ENCODE peak calls at places on chromosome 17, in ten cellular contexts. H is hepatocyte, B is heart right ventricle, J is osteoblast, X is AG04450, C is fibroblast of the aortic adventitia, E is H1, V is pancreas, Y is AG10803, S is heart left ventricle. L is an unnamed sample.

GRCh38 chr17:75078097-75079022 is 9.4 kb upstream of the SLC16A5 start:
- DNase-seq in H (peak), B (no peak), J (peak), X (peak), C (peak), E (no peak), V (no peak), Y (peak), S (no peak), L (peak)

GRCh38 chr17:72614871-72615626 is 477.4 kb downstream of the SLC39A11 start:
- DNase-seq in H (peak), B (no peak), J (peak), X (no peak), C (peak), E (no peak), V (peak), Y (peak), S (no peak), L (peak)

GRCh38 chr17:79034931-79035485 is 11.0 kb downstream of the C1QTNF1 start:
- DNase-seq in H (no peak), B (no peak), J (peak), X (no peak), C (no peak), E (no peak), V (no peak), Y (no peak), S (no peak), L (no peak)

GRCh38 chr17:45135978-45136791 is 698 bp downstream of the ACBD4 start:
- DNase-seq in H (no peak), B (no peak), J (peak), X (no peak), C (no peak), E (no peak), V (peak), Y (no peak), S (peak), L (no peak)

GRCh38 chr17:78113804-78114785 is 14.5 kb downstream of the TMC6 start:
- DNase-seq in H (no peak), B (no peak), J (peak), X (no peak), C (no peak), E (no peak), V (peak), Y (peak), S (no peak), L (no peak)

GRCh38 chr17:73419896-73420295 is 108.1 kb upstream of the CDC42EP4 start:
- DNase-seq in H (no peak), B (no peak), J (peak), X (no peak), C (no peak), E (no peak), V (no peak), Y (no peak), S (no peak), L (no peak)

GRCh38 chr17:78618264-78619066 is 41.3 kb upstream of the DNAH17 start:
- DNase-seq in H (no peak), B (peak), J (peak), X (no peak), C (peak), E (no peak), V (no peak), Y (no peak), S (no peak), L (no peak)

GRCh38 chr17:36127882-36128369 is 24.3 kb downstream of the CCL4 start:
- DNase-seq in H (no peak), B (no peak), J (no peak), X (no peak), C (no peak), E (no peak), V (no peak), Y (no peak), S (no peak), L (no peak)

GRCh38 chr17:80981062-80981902 is 10.4 kb upstream of the CHMP6 start:
- DNase-seq in H (peak), B (peak), J (peak), X (no peak), C (no peak), E (peak), V (peak), Y (no peak), S (peak), L (no peak)

GRCh38 chr17:39739020-39739884 is 1.5 kb downstream of the GRB7 start:
- DNase-seq in H (peak), B (no peak), J (peak), X (no peak), C (no peak), E (peak), V (peak), Y (peak), S (no peak), L (peak)

GRCh38 chr17:28912281-28912937 is 9.5 kb upstream of the DHRS13 start:
- DNase-seq in H (no peak), B (no peak), J (no peak), X (no peak), C (no peak), E (peak), V (no peak), Y (no peak), S (no peak), L (no peak)
- TF ChIP-seq CTCF in H (peak), B (no peak), J (peak), X (peak), C (peak), E (peak), V (peak), Y (peak), S (no peak), L (peak)

GRCh38 chr17:50765454-50766221 is 1.7 kb downstream of the ANKRD40CL start:
- DNase-seq in H (no peak), B (no peak), J (no peak), X (no peak), C (no peak), E (no peak), V (no peak), Y (no peak), S (no peak), L (no peak)

GRCh38 chr17:50767030-50767429 is 288 bp downstream of the ANKRD40CL start:
- DNase-seq in H (no peak), B (no peak), J (no peak), X (no peak), C (no peak), E (peak), V (no peak), Y (no peak), S (no peak), L (no peak)

GRCh38 chr17:50767446-50767845 is at the start of gene ANKRD40CL:
- DNase-seq in H (no peak), B (no peak), J (no peak), X (no peak), C (no peak), E (peak), V (no peak), Y (no peak), S (no peak), L (no peak)

GRCh38 chr17:50764860-50765259 is 2.5 kb downstream of the ANKRD40CL start:
- DNase-seq in H (no peak), B (no peak), J (no peak), X (no peak), C (no peak), E (no peak), V (no peak), Y (no peak), S (no peak), L (no peak)

DNA sequence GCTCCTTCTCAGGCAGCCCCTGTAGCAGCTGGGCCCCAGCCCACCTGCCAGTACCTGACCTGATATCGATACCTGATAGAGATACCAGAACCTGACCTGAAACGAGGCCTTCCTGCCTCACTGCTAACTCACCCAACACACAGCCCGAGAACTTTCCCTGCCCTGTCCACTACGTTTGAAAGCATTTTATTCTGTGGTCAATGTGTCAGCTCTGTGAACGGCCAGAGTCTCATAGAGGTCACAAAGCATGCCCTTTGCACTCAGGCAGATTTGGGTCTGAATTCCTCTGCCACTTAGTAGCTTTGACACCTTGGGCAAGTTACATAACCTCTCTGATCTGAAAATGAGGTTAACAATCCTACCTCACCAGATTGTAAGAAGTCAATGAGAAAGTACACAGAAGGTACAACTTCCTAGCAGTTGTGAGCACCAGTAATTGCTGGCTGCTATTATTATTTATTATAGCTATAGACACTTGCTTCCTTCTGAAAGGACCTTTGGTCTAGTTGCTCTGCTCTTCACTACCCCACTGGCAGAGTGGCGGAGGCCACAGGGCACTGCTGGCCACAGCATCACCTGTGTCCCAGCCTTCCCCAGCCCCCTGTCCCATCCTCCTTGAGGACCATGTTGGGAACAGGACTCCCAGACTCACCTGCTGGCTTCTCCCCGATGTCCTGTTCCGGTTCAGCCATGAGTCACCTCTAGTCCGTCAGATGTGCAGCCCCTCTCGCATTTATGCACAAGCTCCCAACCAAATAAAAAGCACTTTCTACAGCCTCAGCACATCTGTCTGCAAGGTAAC is 895 bp downstream of the ANKRD40CL start:
- DNase-seq in H (peak), B (no peak), J (no peak), X (no peak), C (no peak), E (peak), V (no peak), Y (no peak), S (no peak), L (no peak)
- H3K4me3 ChIP-seq in H (no peak), B (no peak), J (no peak), X (no peak), C (no peak), E (no peak), V (no peak), Y (no peak), S (no peak), L (no peak)

DNA sequence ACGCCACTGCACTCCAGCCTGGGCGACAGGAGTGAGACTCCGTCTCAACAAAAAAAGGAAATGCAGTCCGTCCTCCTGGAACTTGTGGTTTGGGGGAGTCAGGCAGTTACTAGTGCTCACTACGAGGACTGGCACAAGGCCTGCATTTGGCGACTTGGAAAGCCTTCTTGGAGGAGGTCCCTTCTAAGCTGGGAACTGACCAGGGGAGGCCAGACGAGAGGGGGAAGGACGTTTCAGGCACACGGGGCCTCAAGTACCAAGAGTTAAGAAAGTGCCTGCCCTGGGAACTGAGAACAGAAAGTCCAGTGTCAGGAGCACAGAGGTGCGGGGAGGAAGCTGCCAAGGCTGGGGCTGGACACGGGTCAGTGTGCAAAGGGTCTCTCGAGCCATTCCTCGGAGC is 89.9 kb downstream of the ABR start:
- DNase-seq in H (no peak), B (no peak), J (peak), X (no peak), C (no peak), E (no peak), V (no peak), Y (no peak), S (no peak), L (no peak)
- TF ChIP-seq CTCF in H (no peak), B (no peak), J (no peak), X (no peak), C (no peak), E (no peak), V (no peak), Y (no peak), S (no peak), L (no peak)

DNA sequence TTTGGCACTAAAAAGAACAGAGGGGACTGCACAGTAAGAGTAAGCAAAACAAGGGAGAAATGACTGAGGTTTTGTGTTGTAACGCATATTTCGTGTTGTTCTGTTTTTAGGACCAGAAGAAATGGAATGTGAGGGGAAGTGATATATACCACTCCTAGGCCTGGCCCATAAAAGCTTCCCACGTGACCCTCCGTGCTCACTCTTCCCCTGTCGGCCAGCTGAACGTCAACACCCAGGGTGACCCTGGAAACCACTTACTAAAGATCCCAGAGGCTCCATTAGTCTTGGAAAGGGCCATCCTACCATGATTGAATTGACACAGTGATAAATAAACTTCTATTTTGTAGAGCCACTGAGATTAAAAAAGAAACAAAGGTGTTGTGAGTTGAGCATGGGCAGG is 79.8 kb downstream of the HELZ start:
- DNase-seq in H (no peak), B (peak), J (no peak), X (no peak), C (peak), E (no peak), V (no peak), Y (no peak), S (peak), L (no peak)
- H3K4me3 ChIP-seq in H (no peak), B (no peak), J (no peak), X (no peak), C (no peak), E (no peak), V (no peak), Y (no peak), S (no peak), L (no peak)